ENCODE peak calls at places on chromosomes 5 and 9, in seven cellular contexts. J is G401, K is 8988T, R is HEK293T, U is NCI-H1105 treated with DMSO at 0.1 percent for 48 hours, W is right cardiac atrium, F is DMS153. Z is an unnamed sample.

GRCh38 chr5:133421394-133421793 is 190.9 kb downstream of the FSTL4 start:
- DNase-seq in J (peak), K (peak), R (peak), U (no peak), W (no peak), F (no peak), Z (no peak)

GRCh38 chr5:41617843-41618515 is 107.6 kb upstream of the PLCXD3 start:
- DNase-seq in J (no peak), K (no peak), R (no peak), U (no peak), W (no peak), F (no peak), Z (no peak)

GRCh38 chr5:68233075-68233474 is 17.5 kb downstream of the PIK3R1 start:
- DNase-seq in J (no peak), K (no peak), R (no peak), U (no peak), W (no peak), F (no peak), Z (no peak)

GRCh38 chr5:459562-460412 is 16.8 kb downstream of the EXOC3 start:
- DNase-seq in J (no peak), K (no peak), R (no peak), U (no peak), W (no peak), F (no peak), Z (no peak)

GRCh38 chr5:143120460-143121134 is 282.9 kb downstream of the NR3C1 start:
- DNase-seq in J (peak), K (no peak), R (no peak), U (peak), W (no peak), F (no peak), Z (no peak)

GRCh38 chr9:136219276-136219675 is 14.3 kb upstream of the LHX3 start:
- DNase-seq in J (no peak), K (no peak), R (no peak), U (no peak), W (no peak), F (no peak), Z (no peak)

GRCh38 chr5:6354848-6355247 is 23.5 kb downstream of the MED10 start:
- DNase-seq in J (no peak), K (no peak), R (no peak), U (no peak), W (no peak), F (no peak), Z (no peak)

GRCh38 chr5:89277791-89278190 is 394.8 kb upstream of the MEF2C start:
- DNase-seq in J (no peak), K (no peak), R (no peak), U (no peak), W (no peak), F (no peak), Z (no peak)

GRCh38 chr9:93491593-93492232 is 38.3 kb upstream of the FAM120AOS start:
- DNase-seq in J (no peak), K (no peak), R (no peak), U (no peak), W (no peak), F (no peak), Z (no peak)

GRCh38 chr9:96061293-96061987 is 185.9 kb downstream of the ERCC6L2 start:
- DNase-seq in J (peak), K (peak), R (peak), U (peak), W (peak), F (peak), Z (no peak)

GRCh38 chr5:1011226-1011631 is 2.6 kb downstream of the NKD2 start:
- DNase-seq in J (peak), K (peak), R (peak), U (peak), W (peak), F (peak), Z (no peak)

GRCh38 chr9:130023147-130023787 is 19.7 kb downstream of the FNBP1 start:
- DNase-seq in J (no peak), K (no peak), R (no peak), U (no peak), W (no peak), F (no peak), Z (no peak)

GRCh38 chr5:90709323-90710148 is 150.9 kb downstream of the ADGRV1 start:
- DNase-seq in J (peak), K (peak), R (peak), U (peak), W (no peak), F (no peak), Z (no peak)

GRCh38 chr5:128671861-128672414 is 133.9 kb upstream of the FBN2 start:
- DNase-seq in J (no peak), K (no peak), R (no peak), U (no peak), W (no peak), F (no peak), Z (no peak)

GRCh38 chr9:120850315-120850714 is 7.6 kb upstream of the PSMD5 start:
- DNase-seq in J (no peak), K (no peak), R (no peak), U (no peak), W (no peak), F (no peak), Z (no peak)

GRCh38 chr9:4592886-4593285 is 69.2 kb upstream of the PLPP6 start:
- DNase-seq in J (no peak), K (no peak), R (no peak), U (no peak), W (no peak), F (no peak), Z (no peak)

GRCh38 chr9:135515541-135515951 is 5.7 kb upstream of the LCN1 start:
- DNase-seq in J (no peak), K (no peak), R (no peak), U (no peak), W (no peak), F (no peak), Z (no peak)

GRCh38 chr9:37693265-37693664 is 42.5 kb downstream of the FRMPD1 start:
- DNase-seq in J (no peak), K (no peak), R (no peak), U (no peak), W (no peak), F (no peak), Z (no peak)

GRCh38 chr5:174535691-174536090 is 188.7 kb upstream of the MSX2 start:
- DNase-seq in J (no peak), K (no peak), R (no peak), U (no peak), W (no peak), F (no peak), Z (no peak)

GRCh38 chr5:55923177-55923872 is 71.4 kb downstream of the IL6ST start:
- DNase-seq in J (no peak), K (no peak), R (no peak), U (no peak), W (peak), F (peak), Z (no peak)